ENCODE peak calls at places on chromosome 1, in six cellular contexts. X is GM12865, J is left ventricle myocardium inferior, S is AG04450, C is cardiac muscle cell, N is colonic mucosa. B is an unnamed sample.
A peak's percentile ranks its signal among the peaks of the same experiment; 100 is the strongest.

GRCh38 chr1:7388488-7389185 is 382.5 kb upstream of the VAMP3 start:
- DNase-seq in X (no peak), J (peak; percentile 57), S (no peak), C (no peak), N (no peak), B (peak; percentile 13)

GRCh38 chr1:234864116-234864515 is 254.1 kb upstream of the IRF2BP2 start:
- DNase-seq in X (no peak), J (no peak), S (no peak), C (no peak), N (no peak), B (no peak)

GRCh38 chr1:179929955-179930798 is 24.4 kb upstream of the CEP350 start:
- DNase-seq in X (no peak), J (no peak), S (no peak), C (no peak), N (no peak), B (no peak)

GRCh38 chr1:84506729-84507453 is 510 bp upstream of the GNG5 start:
- DNase-seq in X (peak; percentile 9), J (no peak), S (no peak), C (no peak), N (no peak), B (no peak)

GRCh38 chr1:96519851-96520281 is 201.7 kb upstream of the PTBP2 start:
- DNase-seq in X (no peak), J (no peak), S (no peak), C (peak; percentile 15), N (no peak), B (peak; percentile 49)

GRCh38 chr1:205588691-205589445 is 42.9 kb downstream of the ELK4 start:
- DNase-seq in X (peak; percentile 49), J (no peak), S (no peak), C (peak; percentile 44), N (no peak), B (peak; percentile 52)

GRCh38 chr1:238258510-238258909 is 367.8 kb upstream of the ZP4 start:
- DNase-seq in X (no peak), J (no peak), S (no peak), C (no peak), N (no peak), B (no peak)

GRCh38 chr1:158998781-158999161 is 10.9 kb upstream of the IFI16 start:
- DNase-seq in X (peak; percentile 82), J (peak; percentile 40), S (peak; percentile 18), C (peak; percentile 64), N (peak; percentile 51), B (peak; percentile 65)

GRCh38 chr1:70353641-70354331 is 736 bp downstream of the ANKRD13C start:
- DNase-seq in X (peak; percentile 84), J (no peak), S (peak; percentile 46), C (peak; percentile 23), N (peak; percentile 56), B (peak; percentile 78)

GRCh38 chr1:202274611-202275010 is 67.1 kb downstream of the UBE2T start:
- DNase-seq in X (peak; percentile 44), J (no peak), S (no peak), C (no peak), N (peak; percentile 24), B (no peak)

GRCh38 chr1:223338811-223339746 is 24.9 kb downstream of the SUSD4 start:
- DNase-seq in X (no peak), J (no peak), S (no peak), C (no peak), N (no peak), B (peak; percentile 30)

GRCh38 chr1:226542623-226543103 is 5.9 kb upstream of the STUM start:
- DNase-seq in X (no peak), J (peak; percentile 40), S (no peak), C (no peak), N (peak; percentile 65), B (no peak)

GRCh38 chr1:119422631-119423030 is 7.7 kb downstream of the HSD3B2 start:
- DNase-seq in X (peak; percentile 3), J (no peak), S (no peak), C (no peak), N (no peak), B (no peak)

GRCh38 chr1:226129230-226129629 is 57.3 kb downstream of the ACBD3 start:
- DNase-seq in X (no peak), J (no peak), S (no peak), C (no peak), N (no peak), B (no peak)

GRCh38 chr1:177119311-177119710 is 45.2 kb downstream of the ASTN1 start:
- DNase-seq in X (no peak), J (no peak), S (no peak), C (peak; percentile 26), N (no peak), B (no peak)

GRCh38 chr1:32998009-32998555 is 33.5 kb upstream of the RNF19B start:
- DNase-seq in X (no peak), J (no peak), S (no peak), C (no peak), N (no peak), B (no peak)

GRCh38 chr1:94322696-94323095 is 85.3 kb upstream of the ARHGAP29 start:
- DNase-seq in X (no peak), J (no peak), S (no peak), C (no peak), N (no peak), B (no peak)

GRCh38 chr1:117595993-117596720 is 9.7 kb upstream of the TENT5C start:
- DNase-seq in X (no peak), J (no peak), S (no peak), C (no peak), N (no peak), B (no peak)

GRCh38 chr1:36207339-36207738 is 16.9 kb upstream of the THRAP3 start:
- DNase-seq in X (peak; percentile 72), J (peak; percentile 49), S (no peak), C (no peak), N (no peak), B (peak; percentile 84)

DNA sequence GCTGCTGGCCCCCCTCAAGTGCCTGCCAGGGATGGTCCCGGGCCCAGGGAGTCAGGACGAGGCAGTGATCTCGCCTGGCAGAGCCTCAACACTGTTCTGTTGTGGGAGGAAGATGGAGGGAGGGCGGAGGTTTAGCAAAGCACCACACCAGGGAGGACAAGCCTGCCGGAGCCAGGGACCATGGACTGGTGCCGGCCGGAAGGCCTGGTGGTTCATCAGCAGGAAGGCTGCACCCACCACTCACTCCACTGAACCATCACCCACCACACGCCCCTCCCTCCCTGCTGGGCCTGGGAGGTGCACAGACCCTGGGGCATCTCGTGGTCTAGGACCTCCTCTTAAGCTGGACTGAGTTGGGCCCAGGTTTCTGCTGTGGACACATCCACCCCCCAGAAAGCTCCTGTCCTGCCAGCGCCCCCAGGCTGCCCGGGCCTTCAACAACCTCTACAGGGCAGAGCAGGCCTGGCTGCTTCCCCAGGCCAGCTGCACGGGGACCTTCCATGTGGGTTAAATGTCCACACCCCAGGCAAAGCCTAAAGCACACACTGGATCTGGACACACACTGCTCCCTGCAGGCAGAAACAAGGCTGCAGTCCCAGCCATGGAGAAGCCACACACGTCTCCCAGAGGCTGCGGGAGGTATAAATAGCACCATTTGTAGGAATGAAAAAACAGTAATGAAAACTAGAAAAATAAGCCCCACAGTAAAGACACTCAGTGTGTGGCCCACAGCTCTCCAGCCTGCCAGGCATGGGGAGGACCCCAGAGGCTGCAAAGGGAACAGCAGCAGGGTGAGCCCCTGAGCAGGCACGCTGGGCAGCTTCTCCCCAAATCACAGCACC is 10.4 kb upstream of the TMEM240 start:
- DNase-seq in X (no peak), J (no peak), S (no peak), C (peak; percentile 57), N (no peak), B (peak; percentile 61)
- TF ChIP-seq CTCF in X (no peak), J (peak; percentile 57), S (peak; percentile 53), C (peak; percentile 41), N (no peak), B (peak; percentile 59)

GRCh38 chr1:145992958-145993617 is 3.3 kb downstream of the TXNIP start:
- DNase-seq in X (no peak), J (no peak), S (no peak), C (no peak), N (no peak), B (no peak)
- H3K4me3 ChIP-seq in X (no peak overlapping the region), J (peak overlapping the region; percentile 86), S (no peak overlapping the region), C (peak overlapping the region; percentile 98), N (peak overlapping the region; percentile 79), B (peak overlapping the region; percentile 99)

GRCh38 chr1:230365723-230366307 is 60.3 kb downstream of the PGBD5 start:
- DNase-seq in X (no peak), J (no peak), S (no peak), C (no peak), N (no peak), B (no peak)
- TF ChIP-seq CTCF in X (no peak), J (peak; percentile 34), S (no peak), C (no peak), N (no peak), B (peak; percentile 2)

GRCh38 chr1:8460784-8461183 is 142.9 kb downstream of the SLC45A1 start:
- DNase-seq in X (no peak), J (no peak), S (no peak), C (no peak), N (no peak), B (no peak)
- H3K4me3 ChIP-seq in X (no peak overlapping the region), J (no peak overlapping the region), S (no peak overlapping the region), C (no peak overlapping the region), N (no peak overlapping the region), B (no peak overlapping the region)

DNA sequence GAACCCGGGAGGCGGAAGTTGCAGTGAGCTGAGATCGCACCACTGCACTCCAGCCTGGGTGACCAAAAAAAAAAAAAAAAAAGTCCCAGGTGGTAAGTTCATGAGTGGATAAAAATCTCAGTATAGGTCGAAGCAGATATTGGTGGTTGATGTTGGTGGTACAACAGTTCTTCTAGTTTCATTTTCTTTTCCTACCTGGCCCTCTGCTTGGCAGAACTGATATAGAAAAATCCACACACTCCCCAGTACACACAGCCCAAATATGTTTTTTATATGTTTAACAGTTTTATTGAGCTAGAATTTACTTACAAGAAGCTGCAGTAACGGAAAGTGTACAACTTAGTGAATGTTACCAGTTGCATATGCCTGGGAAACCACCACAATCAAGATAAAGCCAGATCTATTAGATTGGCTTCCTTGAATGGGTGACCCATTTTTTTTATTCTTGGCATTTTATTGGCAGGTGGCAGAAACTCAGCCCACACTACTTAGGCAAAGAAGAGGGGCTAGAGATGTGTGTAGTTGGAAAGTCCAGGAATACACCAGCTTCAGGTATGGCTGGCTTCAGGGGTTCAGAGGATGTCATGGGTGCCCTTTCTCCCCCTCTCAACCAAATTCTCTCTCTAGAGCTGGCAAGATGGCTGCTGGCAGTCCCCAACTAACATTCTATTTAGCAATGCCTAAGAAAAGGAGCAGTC is 118.3 kb upstream of the SLC25A33 start:
- DNase-seq in X (peak; percentile 46), J (no peak), S (no peak), C (no peak), N (no peak), B (no peak)
- TF ChIP-seq CTCF in X (no peak), J (no peak), S (no peak), C (no peak), N (no peak), B (no peak)

GRCh38 chr1:46810596-46810995 is 11.8 kb downstream of the CYP4B1 start:
- DNase-seq in X (no peak), J (no peak), S (no peak), C (no peak), N (no peak), B (no peak)
- H3K4me3 ChIP-seq in X (no peak overlapping the region), J (no peak overlapping the region), S (no peak overlapping the region), C (no peak overlapping the region), N (no peak overlapping the region), B (no peak overlapping the region)